ENCODE peak calls at places on chromosomes 13 and 19, in eight cellular contexts. P is Peyer's patch; J is stromal cell of bone marrow; F is ureter; M is H54; C is Calu3; I is stimulated activated CD8-positive, alpha-beta memory T cell treated with anti-CD3 and anti-CD28 coated beads, Interleukin-15, amount 100 ng/mL, for 4 hours; Q is nucleus accumbens. X is an unnamed sample.

GRCh38 chr13:22945321-22946226 is 235.2 kb upstream of the SGCG start:
- DNase-seq in P (no peak), J (no peak), F (peak), M (no peak), C (no peak), I (no peak), Q (no peak), X (no peak)

GRCh38 chr13:44971656-44972595 is 17.3 kb downstream of the NUFIP1 start:
- DNase-seq in P (no peak), J (no peak), F (no peak), M (no peak), C (no peak), I (no peak), Q (no peak), X (no peak)

GRCh38 chr19:16435238-16435911 is 36.4 kb downstream of the EPS15L1 start:
- DNase-seq in P (no peak), J (peak), F (no peak), M (peak), C (no peak), I (no peak), Q (no peak), X (peak)

GRCh38 chr13:33838567-33839131 is 20.7 kb downstream of the RFC3 start:
- DNase-seq in P (no peak), J (peak), F (no peak), M (no peak), C (no peak), I (no peak), Q (no peak), X (no peak)

GRCh38 chr13:103663996-103664395 is 597.8 kb upstream of the SLC10A2 start:
- DNase-seq in P (no peak), J (no peak), F (no peak), M (no peak), C (no peak), I (no peak), Q (no peak), X (no peak)

GRCh38 chr13:96397807-96398206 is 307.9 kb downstream of the HS6ST3 start:
- DNase-seq in P (no peak), J (no peak), F (no peak), M (no peak), C (no peak), I (no peak), Q (no peak), X (no peak)

GRCh38 chr19:46429999-46430398 is 1.3 kb upstream of the PNMA8C start:
- DNase-seq in P (no peak), J (no peak), F (no peak), M (no peak), C (no peak), I (no peak), Q (no peak), X (no peak)

GRCh38 chr13:61918841-61919240 is 503.2 kb upstream of the PCDH20 start:
- DNase-seq in P (no peak), J (no peak), F (no peak), M (no peak), C (no peak), I (no peak), Q (no peak), X (peak)

GRCh38 chr13:23467048-23467931 is 33.8 kb upstream of the SACS start:
- DNase-seq in P (no peak), J (no peak), F (no peak), M (no peak), C (no peak), I (no peak), Q (no peak), X (no peak)

GRCh38 chr13:110138009-110138699 is 168.8 kb downstream of the COL4A1 start:
- DNase-seq in P (no peak), J (no peak), F (peak), M (peak), C (peak), I (peak), Q (no peak), X (peak)

GRCh38 chr19:19224852-19225494 is 13.2 kb downstream of the NCAN start:
- DNase-seq in P (peak), J (no peak), F (peak), M (no peak), C (peak), I (peak), Q (no peak), X (peak)

GRCh38 chr19:43625918-43626579 is 6.6 kb upstream of the ZNF428 start:
- DNase-seq in P (no peak), J (no peak), F (no peak), M (no peak), C (peak), I (no peak), Q (no peak), X (peak)

GRCh38 chr13:89361909-89362308 is 1690.7 kb downstream of the SLITRK5 start:
- DNase-seq in P (no peak), J (no peak), F (no peak), M (no peak), C (no peak), I (no peak), Q (no peak), X (no peak)